ENCODE peak calls at places on chromosomes 13 and 19, in four cellular contexts. One of them, this sample, is unnamed.

GRCh38 chr13:63209330-63210017 is 1793.8 kb upstream of the PCDH20 start:
- DNase-seq in AG04450: no peak
- DNase-seq in stimulated activated CD8-positive, alpha-beta memory T cell treated with anti-CD3 and anti-CD28 coated beads, Interleukin-4, amount 100 ng/mL, for 1 hour: no peak
- DNase-seq in NCI-H1436: no peak
- DNase-seq in this sample: no peak

GRCh38 chr13:47680752-47681151 is 320.3 kb downstream of the SUCLA2 start:
- DNase-seq in AG04450: no peak
- DNase-seq in stimulated activated CD8-positive, alpha-beta memory T cell treated with anti-CD3 and anti-CD28 coated beads, Interleukin-4, amount 100 ng/mL, for 1 hour: no peak
- DNase-seq in NCI-H1436: no peak
- DNase-seq in this sample: no peak

GRCh38 chr13:39405107-39405506 is 197.9 kb downstream of the LHFPL6 start:
- DNase-seq in AG04450: no peak
- DNase-seq in stimulated activated CD8-positive, alpha-beta memory T cell treated with anti-CD3 and anti-CD28 coated beads, Interleukin-4, amount 100 ng/mL, for 1 hour: no peak
- DNase-seq in NCI-H1436: no peak
- DNase-seq in this sample: no peak

GRCh38 chr13:98450495-98451167 is 126.3 kb downstream of the STK24 start:
- DNase-seq in AG04450: no peak
- DNase-seq in stimulated activated CD8-positive, alpha-beta memory T cell treated with anti-CD3 and anti-CD28 coated beads, Interleukin-4, amount 100 ng/mL, for 1 hour: no peak
- DNase-seq in NCI-H1436: no peak
- DNase-seq in this sample: no peak

GRCh38 chr13:104006625-104007061 is 940.4 kb upstream of the SLC10A2 start:
- DNase-seq in AG04450: no peak
- DNase-seq in stimulated activated CD8-positive, alpha-beta memory T cell treated with anti-CD3 and anti-CD28 coated beads, Interleukin-4, amount 100 ng/mL, for 1 hour: no peak
- DNase-seq in NCI-H1436: no peak
- DNase-seq in this sample: no peak

GRCh38 chr13:97225533-97225932 is 3.4 kb downstream of the MBNL2 start:
- DNase-seq in AG04450: no peak
- DNase-seq in stimulated activated CD8-positive, alpha-beta memory T cell treated with anti-CD3 and anti-CD28 coated beads, Interleukin-4, amount 100 ng/mL, for 1 hour: no peak
- DNase-seq in NCI-H1436: no peak
- DNase-seq in this sample: no peak

GRCh38 chr19:39264306-39265290 is 3.6 kb upstream of the IFNL2 start:
- DNase-seq in AG04450: no peak
- DNase-seq in stimulated activated CD8-positive, alpha-beta memory T cell treated with anti-CD3 and anti-CD28 coated beads, Interleukin-4, amount 100 ng/mL, for 1 hour: no peak
- DNase-seq in NCI-H1436: no peak
- DNase-seq in this sample: no peak

GRCh38 chr13:100518394-100519062 is 70.1 kb downstream of the GGACT start:
- DNase-seq in AG04450: no peak
- DNase-seq in stimulated activated CD8-positive, alpha-beta memory T cell treated with anti-CD3 and anti-CD28 coated beads, Interleukin-4, amount 100 ng/mL, for 1 hour: no peak
- DNase-seq in NCI-H1436: no peak
- DNase-seq in this sample: no peak

GRCh38 chr19:29014857-29015436 is 198.0 kb downstream of the UQCRFS1 start:
- DNase-seq in AG04450: no peak
- DNase-seq in stimulated activated CD8-positive, alpha-beta memory T cell treated with anti-CD3 and anti-CD28 coated beads, Interleukin-4, amount 100 ng/mL, for 1 hour: no peak
- DNase-seq in NCI-H1436: no peak
- DNase-seq in this sample: no peak

GRCh38 chr13:32278456-32278855 is 36.7 kb downstream of the ZAR1L start:
- DNase-seq in AG04450: peak; percentile 50
- DNase-seq in stimulated activated CD8-positive, alpha-beta memory T cell treated with anti-CD3 and anti-CD28 coated beads, Interleukin-4, amount 100 ng/mL, for 1 hour: no peak
- DNase-seq in NCI-H1436: no peak
- DNase-seq in this sample: no peak

GRCh38 chr19:44694184-44694579 is 4.8 kb upstream of the CEACAM16 start:
- DNase-seq in AG04450: no peak
- DNase-seq in stimulated activated CD8-positive, alpha-beta memory T cell treated with anti-CD3 and anti-CD28 coated beads, Interleukin-4, amount 100 ng/mL, for 1 hour: no peak
- DNase-seq in NCI-H1436: no peak
- DNase-seq in this sample: no peak

GRCh38 chr13:35140321-35140720 is 198.3 kb downstream of the NBEA start:
- DNase-seq in AG04450: no peak
- DNase-seq in stimulated activated CD8-positive, alpha-beta memory T cell treated with anti-CD3 and anti-CD28 coated beads, Interleukin-4, amount 100 ng/mL, for 1 hour: no peak
- DNase-seq in NCI-H1436: no peak
- DNase-seq in this sample: no peak

GRCh38 chr19:54873990-54874389 is at the start of gene FCAR:
- DNase-seq in AG04450: no peak
- DNase-seq in stimulated activated CD8-positive, alpha-beta memory T cell treated with anti-CD3 and anti-CD28 coated beads, Interleukin-4, amount 100 ng/mL, for 1 hour: no peak
- DNase-seq in NCI-H1436: no peak
- DNase-seq in this sample: no peak

GRCh38 chr13:113122571-113123225 is at the start of gene F10:
- DNase-seq in AG04450: peak; percentile 39
- DNase-seq in stimulated activated CD8-positive, alpha-beta memory T cell treated with anti-CD3 and anti-CD28 coated beads, Interleukin-4, amount 100 ng/mL, for 1 hour: no peak
- DNase-seq in NCI-H1436: no peak
- DNase-seq in this sample: no peak

GRCh38 chr13:99746857-99747710 is 224.5 kb downstream of the ZIC5 start:
- DNase-seq in AG04450: no peak
- DNase-seq in stimulated activated CD8-positive, alpha-beta memory T cell treated with anti-CD3 and anti-CD28 coated beads, Interleukin-4, amount 100 ng/mL, for 1 hour: no peak
- DNase-seq in NCI-H1436: no peak
- DNase-seq in this sample: no peak

GRCh38 chr19:1102407-1103106 is 1.2 kb upstream of the GPX4 start:
- DNase-seq in AG04450: peak; percentile 99
- DNase-seq in stimulated activated CD8-positive, alpha-beta memory T cell treated with anti-CD3 and anti-CD28 coated beads, Interleukin-4, amount 100 ng/mL, for 1 hour: no peak
- DNase-seq in NCI-H1436: no peak
- DNase-seq in this sample: no peak

GRCh38 chr13:35824395-35824794 is 306.8 kb downstream of the DCLK1 start:
- DNase-seq in AG04450: no peak
- DNase-seq in stimulated activated CD8-positive, alpha-beta memory T cell treated with anti-CD3 and anti-CD28 coated beads, Interleukin-4, amount 100 ng/mL, for 1 hour: no peak
- DNase-seq in NCI-H1436: no peak
- DNase-seq in this sample: no peak

GRCh38 chr19:29603308-29603707 is 2.8 kb upstream of the POP4 start:
- DNase-seq in AG04450: no peak
- DNase-seq in stimulated activated CD8-positive, alpha-beta memory T cell treated with anti-CD3 and anti-CD28 coated beads, Interleukin-4, amount 100 ng/mL, for 1 hour: no peak
- DNase-seq in NCI-H1436: no peak
- DNase-seq in this sample: no peak

GRCh38 chr19:2491130-2491801 is 15.3 kb downstream of the GADD45B start:
- DNase-seq in AG04450: no peak
- DNase-seq in stimulated activated CD8-positive, alpha-beta memory T cell treated with anti-CD3 and anti-CD28 coated beads, Interleukin-4, amount 100 ng/mL, for 1 hour: no peak
- DNase-seq in NCI-H1436: peak; percentile 25
- DNase-seq in this sample: no peak

GRCh38 chr19:45542234-45542668 is 35.0 kb downstream of the VASP start:
- DNase-seq in AG04450: no peak
- DNase-seq in stimulated activated CD8-positive, alpha-beta memory T cell treated with anti-CD3 and anti-CD28 coated beads, Interleukin-4, amount 100 ng/mL, for 1 hour: no peak
- DNase-seq in NCI-H1436: no peak
- DNase-seq in this sample: no peak

GRCh38 chr19:7505288-7505681 is 10.6 kb upstream of the ZNF358 start:
- DNase-seq in AG04450: no peak
- DNase-seq in stimulated activated CD8-positive, alpha-beta memory T cell treated with anti-CD3 and anti-CD28 coated beads, Interleukin-4, amount 100 ng/mL, for 1 hour: no peak
- DNase-seq in NCI-H1436: peak; percentile 44
- DNase-seq in this sample: no peak

GRCh38 chr13:53073711-53074110 is 45.1 kb downstream of the OLFM4 start:
- DNase-seq in AG04450: no peak
- DNase-seq in stimulated activated CD8-positive, alpha-beta memory T cell treated with anti-CD3 and anti-CD28 coated beads, Interleukin-4, amount 100 ng/mL, for 1 hour: no peak
- DNase-seq in NCI-H1436: no peak
- DNase-seq in this sample: no peak

GRCh38 chr19:49870309-49870901 is 3.0 kb upstream of the PNKP start:
- DNase-seq in AG04450: no peak
- DNase-seq in stimulated activated CD8-positive, alpha-beta memory T cell treated with anti-CD3 and anti-CD28 coated beads, Interleukin-4, amount 100 ng/mL, for 1 hour: no peak
- DNase-seq in NCI-H1436: no peak
- DNase-seq in this sample: no peak

GRCh38 chr19:283395-283794 is 7.8 kb downstream of the PLPP2 start:
- DNase-seq in AG04450: no peak
- DNase-seq in stimulated activated CD8-positive, alpha-beta memory T cell treated with anti-CD3 and anti-CD28 coated beads, Interleukin-4, amount 100 ng/mL, for 1 hour: no peak
- DNase-seq in NCI-H1436: no peak
- DNase-seq in this sample: no peak

GRCh38 chr19:42121036-42121621 is 11.1 kb downstream of the POU2F2 start:
- DNase-seq in AG04450: no peak
- DNase-seq in stimulated activated CD8-positive, alpha-beta memory T cell treated with anti-CD3 and anti-CD28 coated beads, Interleukin-4, amount 100 ng/mL, for 1 hour: no peak
- DNase-seq in NCI-H1436: no peak
- DNase-seq in this sample: no peak

GRCh38 chr13:109145631-109146030 is 516.2 kb downstream of the MYO16 start:
- DNase-seq in AG04450: peak; percentile 44
- DNase-seq in stimulated activated CD8-positive, alpha-beta memory T cell treated with anti-CD3 and anti-CD28 coated beads, Interleukin-4, amount 100 ng/mL, for 1 hour: no peak
- DNase-seq in NCI-H1436: peak; percentile 51
- DNase-seq in this sample: no peak

GRCh38 chr19:11268783-11269267 is 6.5 kb upstream of the DOCK6 start:
- DNase-seq in AG04450: peak; percentile 61
- DNase-seq in stimulated activated CD8-positive, alpha-beta memory T cell treated with anti-CD3 and anti-CD28 coated beads, Interleukin-4, amount 100 ng/mL, for 1 hour: no peak
- DNase-seq in NCI-H1436: no peak
- DNase-seq in this sample: no peak

GRCh38 chr19:43524922-43525835 is 1.8 kb downstream of the ETHE1 start:
- DNase-seq in AG04450: no peak
- DNase-seq in stimulated activated CD8-positive, alpha-beta memory T cell treated with anti-CD3 and anti-CD28 coated beads, Interleukin-4, amount 100 ng/mL, for 1 hour: no peak
- DNase-seq in NCI-H1436: no peak
- DNase-seq in this sample: peak; percentile 21

GRCh38 chr19:37933965-37934364 is 27.0 kb downstream of the SIPA1L3 start:
- DNase-seq in AG04450: no peak
- DNase-seq in stimulated activated CD8-positive, alpha-beta memory T cell treated with anti-CD3 and anti-CD28 coated beads, Interleukin-4, amount 100 ng/mL, for 1 hour: no peak
- DNase-seq in NCI-H1436: no peak
- DNase-seq in this sample: no peak

GRCh38 chr19:32224371-32225244 is 120.8 kb upstream of the ZNF507 start:
- DNase-seq in AG04450: no peak
- DNase-seq in stimulated activated CD8-positive, alpha-beta memory T cell treated with anti-CD3 and anti-CD28 coated beads, Interleukin-4, amount 100 ng/mL, for 1 hour: peak; percentile 22
- DNase-seq in NCI-H1436: no peak
- DNase-seq in this sample: peak; percentile 51